ENCODE peak calls at places on chromosome 6, in eight cellular contexts. One of them, this sample, is unnamed.
A peak's percentile ranks its signal among the peaks of the same experiment; 100 is the strongest.

GRCh38 chr6:20477485-20477884 is 56.8 kb upstream of the CDKAL1 start:
- DNase-seq in ovary: no peak
- DNase-seq in neural progenitor cell: no peak
- DNase-seq in astrocyte of the cerebellum: no peak
- DNase-seq in cardiac fibroblast: no peak
- DNase-seq in heart right ventricle: no peak
- DNase-seq in ascending aorta: no peak
- DNase-seq in AG09309: no peak
- DNase-seq in this sample: no peak

GRCh38 chr6:119978274-119978889 is 628.8 kb upstream of the MAN1A1 start:
- DNase-seq in ovary: no peak
- DNase-seq in neural progenitor cell: peak; percentile 32
- DNase-seq in astrocyte of the cerebellum: peak; percentile 28
- DNase-seq in cardiac fibroblast: peak; percentile 46
- DNase-seq in heart right ventricle: no peak
- DNase-seq in ascending aorta: no peak
- DNase-seq in AG09309: no peak
- DNase-seq in this sample: peak; percentile 58

GRCh38 chr6:3518356-3518841 is 61.5 kb upstream of the SLC22A23 start:
- DNase-seq in ovary: no peak
- DNase-seq in neural progenitor cell: no peak
- DNase-seq in astrocyte of the cerebellum: peak; percentile 54
- DNase-seq in cardiac fibroblast: peak; percentile 75
- DNase-seq in heart right ventricle: no peak
- DNase-seq in ascending aorta: no peak
- DNase-seq in AG09309: peak; percentile 71
- DNase-seq in this sample: peak; percentile 88

GRCh38 chr6:161414180-161414579 is 140.3 kb upstream of the AGPAT4 start:
- DNase-seq in ovary: no peak
- DNase-seq in neural progenitor cell: no peak
- DNase-seq in astrocyte of the cerebellum: no peak
- DNase-seq in cardiac fibroblast: no peak
- DNase-seq in heart right ventricle: peak; percentile 39
- DNase-seq in ascending aorta: no peak
- DNase-seq in AG09309: no peak
- DNase-seq in this sample: no peak

GRCh38 chr6:34484899-34485298 is 19.0 kb downstream of the PACSIN1 start:
- DNase-seq in ovary: no peak
- DNase-seq in neural progenitor cell: no peak
- DNase-seq in astrocyte of the cerebellum: no peak
- DNase-seq in cardiac fibroblast: no peak
- DNase-seq in heart right ventricle: no peak
- DNase-seq in ascending aorta: no peak
- DNase-seq in AG09309: no peak
- DNase-seq in this sample: no peak

GRCh38 chr6:86477510-86478166 is 459.7 kb upstream of the HTR1E start:
- DNase-seq in ovary: no peak
- DNase-seq in neural progenitor cell: peak; percentile 70
- DNase-seq in astrocyte of the cerebellum: no peak
- DNase-seq in cardiac fibroblast: no peak
- DNase-seq in heart right ventricle: no peak
- DNase-seq in ascending aorta: no peak
- DNase-seq in AG09309: no peak
- DNase-seq in this sample: no peak

GRCh38 chr6:4653141-4653540 is 123.1 kb upstream of the CDYL start:
- DNase-seq in ovary: no peak
- DNase-seq in neural progenitor cell: no peak
- DNase-seq in astrocyte of the cerebellum: no peak
- DNase-seq in cardiac fibroblast: no peak
- DNase-seq in heart right ventricle: no peak
- DNase-seq in ascending aorta: no peak
- DNase-seq in AG09309: no peak
- DNase-seq in this sample: no peak

GRCh38 chr6:156154896-156155295 is 622.3 kb upstream of the ARID1B start:
- DNase-seq in ovary: no peak
- DNase-seq in neural progenitor cell: no peak
- DNase-seq in astrocyte of the cerebellum: no peak
- DNase-seq in cardiac fibroblast: peak; percentile 8
- DNase-seq in heart right ventricle: no peak
- DNase-seq in ascending aorta: no peak
- DNase-seq in AG09309: no peak
- DNase-seq in this sample: no peak

GRCh38 chr6:83853178-83853967 is at the start of gene RIPPLY2:
- DNase-seq in ovary: no peak
- DNase-seq in neural progenitor cell: peak; percentile 72
- DNase-seq in astrocyte of the cerebellum: no peak
- DNase-seq in cardiac fibroblast: peak; percentile 55
- DNase-seq in heart right ventricle: peak; percentile 18
- DNase-seq in ascending aorta: no peak
- DNase-seq in AG09309: no peak
- DNase-seq in this sample: peak; percentile 75

GRCh38 chr6:44176935-44177509 is 18.4 kb downstream of the CAPN11 start:
- DNase-seq in ovary: no peak
- DNase-seq in neural progenitor cell: no peak
- DNase-seq in astrocyte of the cerebellum: no peak
- DNase-seq in cardiac fibroblast: no peak
- DNase-seq in heart right ventricle: no peak
- DNase-seq in ascending aorta: no peak
- DNase-seq in AG09309: no peak
- DNase-seq in this sample: no peak

GRCh38 chr6:1667012-1667804 is 57.5 kb downstream of the FOXC1 start:
- DNase-seq in ovary: no peak
- DNase-seq in neural progenitor cell: no peak
- DNase-seq in astrocyte of the cerebellum: no peak
- DNase-seq in cardiac fibroblast: no peak
- DNase-seq in heart right ventricle: no peak
- DNase-seq in ascending aorta: no peak
- DNase-seq in AG09309: peak; percentile 70
- DNase-seq in this sample: peak; percentile 15

GRCh38 chr6:56770011-56770520 is 127.4 kb upstream of the DST start:
- DNase-seq in ovary: no peak
- DNase-seq in neural progenitor cell: no peak
- DNase-seq in astrocyte of the cerebellum: no peak
- DNase-seq in cardiac fibroblast: no peak
- DNase-seq in heart right ventricle: no peak
- DNase-seq in ascending aorta: no peak
- DNase-seq in AG09309: no peak
- DNase-seq in this sample: no peak

GRCh38 chr6:44203955-44204354 is 12.8 kb upstream of the MYMX start:
- DNase-seq in ovary: no peak
- DNase-seq in neural progenitor cell: no peak
- DNase-seq in astrocyte of the cerebellum: no peak
- DNase-seq in cardiac fibroblast: no peak
- DNase-seq in heart right ventricle: no peak
- DNase-seq in ascending aorta: no peak
- DNase-seq in AG09309: no peak
- DNase-seq in this sample: no peak

GRCh38 chr6:51489133-51489532 is 598.3 kb downstream of the PKHD1 start:
- DNase-seq in ovary: no peak
- DNase-seq in neural progenitor cell: no peak
- DNase-seq in astrocyte of the cerebellum: no peak
- DNase-seq in cardiac fibroblast: no peak
- DNase-seq in heart right ventricle: no peak
- DNase-seq in ascending aorta: no peak
- DNase-seq in AG09309: no peak
- DNase-seq in this sample: no peak

GRCh38 chr6:163152701-163153100 is 261.8 kb upstream of the QKI start:
- DNase-seq in ovary: no peak
- DNase-seq in neural progenitor cell: no peak
- DNase-seq in astrocyte of the cerebellum: no peak
- DNase-seq in cardiac fibroblast: no peak
- DNase-seq in heart right ventricle: no peak
- DNase-seq in ascending aorta: no peak
- DNase-seq in AG09309: no peak
- DNase-seq in this sample: no peak

GRCh38 chr6:136411028-136411329 is 121.3 kb upstream of the BCLAF1 start:
- DNase-seq in ovary: no peak
- DNase-seq in neural progenitor cell: no peak
- DNase-seq in astrocyte of the cerebellum: no peak
- DNase-seq in cardiac fibroblast: no peak
- DNase-seq in heart right ventricle: no peak
- DNase-seq in ascending aorta: no peak
- DNase-seq in AG09309: no peak
- DNase-seq in this sample: no peak

GRCh38 chr6:14775528-14775927 is 470.3 kb upstream of the JARID2 start:
- DNase-seq in ovary: no peak
- DNase-seq in neural progenitor cell: no peak
- DNase-seq in astrocyte of the cerebellum: no peak
- DNase-seq in cardiac fibroblast: no peak
- DNase-seq in heart right ventricle: no peak
- DNase-seq in ascending aorta: no peak
- DNase-seq in AG09309: no peak
- DNase-seq in this sample: no peak

GRCh38 chr6:14770572-14770971 is 475.3 kb upstream of the JARID2 start:
- DNase-seq in ovary: no peak
- DNase-seq in neural progenitor cell: no peak
- DNase-seq in astrocyte of the cerebellum: no peak
- DNase-seq in cardiac fibroblast: peak; percentile 56
- DNase-seq in heart right ventricle: no peak
- DNase-seq in ascending aorta: no peak
- DNase-seq in AG09309: no peak
- DNase-seq in this sample: peak; percentile 38

GRCh38 chr6:14771026-14771425 is 474.8 kb upstream of the JARID2 start:
- DNase-seq in ovary: no peak
- DNase-seq in neural progenitor cell: no peak
- DNase-seq in astrocyte of the cerebellum: no peak
- DNase-seq in cardiac fibroblast: no peak
- DNase-seq in heart right ventricle: no peak
- DNase-seq in ascending aorta: no peak
- DNase-seq in AG09309: no peak
- DNase-seq in this sample: no peak

GRCh38 chr6:14770040-14770439 is 475.8 kb upstream of the JARID2 start:
- DNase-seq in ovary: no peak
- DNase-seq in neural progenitor cell: no peak
- DNase-seq in astrocyte of the cerebellum: no peak
- DNase-seq in cardiac fibroblast: no peak
- DNase-seq in heart right ventricle: no peak
- DNase-seq in ascending aorta: no peak
- DNase-seq in AG09309: no peak
- DNase-seq in this sample: no peak

DNA sequence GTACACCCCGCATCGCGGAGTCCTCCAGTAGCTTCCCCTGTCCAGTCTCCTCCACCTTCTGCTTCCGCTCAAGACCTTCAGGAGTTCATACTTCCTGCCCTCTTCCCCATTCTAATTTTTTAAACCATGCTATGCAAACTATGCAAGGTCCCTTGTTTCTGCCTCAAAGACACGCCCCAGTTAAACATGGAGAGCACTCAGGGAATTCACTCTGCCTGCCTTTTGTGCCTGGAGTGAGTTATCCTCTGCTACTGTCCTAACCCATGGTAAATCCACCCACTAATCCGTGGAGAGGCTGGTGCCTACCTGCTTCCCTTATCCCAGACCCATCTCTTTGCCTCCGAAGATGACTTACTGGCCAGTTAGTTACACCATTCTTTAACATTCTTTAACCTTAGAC is 473.7 kb upstream of the JARID2 start:
- DNase-seq in ovary: no peak
- DNase-seq in neural progenitor cell: no peak
- DNase-seq in astrocyte of the cerebellum: no peak
- DNase-seq in cardiac fibroblast: no peak
- DNase-seq in heart right ventricle: no peak
- DNase-seq in ascending aorta: no peak
- DNase-seq in AG09309: no peak
- DNase-seq in this sample: no peak
- TF ChIP-seq CTCF in ovary: no peak
- TF ChIP-seq CTCF in neural progenitor cell: no peak
- TF ChIP-seq CTCF in astrocyte of the cerebellum: no peak
- TF ChIP-seq CTCF in cardiac fibroblast: no peak
- TF ChIP-seq CTCF in heart right ventricle: no peak
- TF ChIP-seq CTCF in ascending aorta: no peak
- TF ChIP-seq CTCF in AG09309: no peak
- TF ChIP-seq CTCF in this sample: no peak

DNA sequence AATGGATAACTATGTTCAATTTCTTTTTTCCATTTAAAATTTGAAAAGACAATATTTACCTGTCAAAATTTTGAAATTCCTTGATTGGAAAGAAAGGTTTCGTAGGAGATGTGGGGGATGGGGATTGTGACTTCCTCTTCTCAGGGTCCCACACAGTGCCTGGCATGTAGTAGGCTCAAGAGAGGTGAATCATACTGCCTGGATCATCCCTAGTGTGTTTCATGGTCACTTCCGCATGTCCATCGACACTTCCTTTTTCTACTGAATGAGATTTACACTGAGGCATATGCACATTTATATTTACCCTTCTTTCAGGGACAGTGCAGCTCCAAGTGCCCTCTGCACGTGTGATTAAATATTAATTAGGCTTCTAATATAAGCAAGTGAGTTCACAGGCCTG is 177.4 kb upstream of the MMS22L start:
- DNase-seq in ovary: no peak
- DNase-seq in neural progenitor cell: no peak
- DNase-seq in astrocyte of the cerebellum: no peak
- DNase-seq in cardiac fibroblast: no peak
- DNase-seq in heart right ventricle: no peak
- DNase-seq in ascending aorta: no peak
- DNase-seq in AG09309: no peak
- DNase-seq in this sample: no peak
- H3K4me3 ChIP-seq in ovary: no peak overlapping the region
- H3K4me3 ChIP-seq in neural progenitor cell: no peak overlapping the region
- H3K4me3 ChIP-seq in astrocyte of the cerebellum: no peak overlapping the region
- H3K4me3 ChIP-seq in cardiac fibroblast: no peak overlapping the region
- H3K4me3 ChIP-seq in heart right ventricle: no peak overlapping the region
- H3K4me3 ChIP-seq in ascending aorta: no peak overlapping the region
- H3K4me3 ChIP-seq in AG09309: no peak overlapping the region
- H3K4me3 ChIP-seq in this sample: no peak overlapping the region

GRCh38 chr6:168050861-168051586 is 28.0 kb downstream of the FRMD1 start:
- DNase-seq in ovary: no peak
- DNase-seq in neural progenitor cell: peak; percentile 63
- DNase-seq in astrocyte of the cerebellum: no peak
- DNase-seq in cardiac fibroblast: no peak
- DNase-seq in heart right ventricle: no peak
- DNase-seq in ascending aorta: no peak
- DNase-seq in AG09309: no peak
- DNase-seq in this sample: no peak
- TF ChIP-seq CTCF in ovary: no peak
- TF ChIP-seq CTCF in neural progenitor cell: peak; percentile 52
- TF ChIP-seq CTCF in astrocyte of the cerebellum: peak; percentile 38
- TF ChIP-seq CTCF in cardiac fibroblast: peak; percentile 10
- TF ChIP-seq CTCF in heart right ventricle: no peak
- TF ChIP-seq CTCF in ascending aorta: no peak
- TF ChIP-seq CTCF in AG09309: peak; percentile 21
- TF ChIP-seq CTCF in this sample: peak; percentile 18

DNA sequence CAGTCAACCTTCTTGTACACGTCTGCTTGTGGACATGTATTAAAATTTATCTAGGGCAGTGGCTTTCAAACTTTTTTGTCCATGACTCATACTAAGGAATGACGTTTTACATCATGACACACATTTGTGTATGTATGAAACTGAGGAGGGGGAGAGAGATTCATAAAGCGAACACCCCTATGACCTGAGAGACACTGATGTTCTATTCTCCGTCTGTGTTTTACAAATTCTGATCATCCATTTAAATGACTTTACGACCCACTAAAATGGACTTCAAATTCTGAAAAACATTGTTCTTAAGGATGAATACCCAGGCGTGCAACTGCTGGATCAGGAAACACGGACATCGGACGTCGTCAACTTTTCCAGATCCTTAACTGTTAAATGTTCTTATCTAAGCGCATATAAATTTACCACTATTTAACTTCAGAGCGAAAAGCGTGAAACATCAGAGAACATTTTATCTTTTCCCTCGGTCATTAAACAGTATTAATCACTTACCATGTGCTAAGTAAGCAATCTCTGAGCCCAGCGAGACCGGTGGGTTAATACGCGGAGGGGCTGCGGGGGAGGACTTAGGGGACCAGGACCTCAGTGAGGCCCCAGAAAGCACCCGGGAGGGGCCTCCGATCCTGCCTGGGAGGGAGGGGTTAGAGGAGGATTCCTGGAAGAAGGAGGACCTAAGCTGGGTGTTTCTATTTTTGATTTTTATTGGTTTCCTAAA is 1.2 kb downstream of the PLAGL1 start:
- DNase-seq in ovary: peak; percentile 25
- DNase-seq in neural progenitor cell: peak; percentile 24
- DNase-seq in astrocyte of the cerebellum: peak; percentile 12
- DNase-seq in cardiac fibroblast: peak; percentile 77
- DNase-seq in heart right ventricle: no peak
- DNase-seq in ascending aorta: no peak
- DNase-seq in AG09309: peak; percentile 20
- DNase-seq in this sample: peak; percentile 30
- H3K4me3 ChIP-seq in ovary: peak overlapping the region; percentile 61
- H3K4me3 ChIP-seq in neural progenitor cell: peak overlapping the region; percentile 50
- H3K4me3 ChIP-seq in astrocyte of the cerebellum: peak overlapping the region; percentile 58
- H3K4me3 ChIP-seq in cardiac fibroblast: peak overlapping the region; percentile 62
- H3K4me3 ChIP-seq in heart right ventricle: peak overlapping the region; percentile 37
- H3K4me3 ChIP-seq in ascending aorta: peak overlapping the region; percentile 79
- H3K4me3 ChIP-seq in AG09309: peak overlapping the region; percentile 64
- H3K4me3 ChIP-seq in this sample: peak overlapping the region; percentile 77